ENCODE peak calls at places on chromosomes 4 and X, in eight cellular contexts. I is HFFc6; U is stimulated activated CD4-positive, alpha-beta T cell treated with anti-CD3 and anti-CD28 coated beads, Interleukin-2, amount 100 ng/mL, for 24 hours; H is mesendoderm; P is aorta; O is Calu3; S is NCI-H1105; A is CD4-positive, alpha-beta T cell. C is an unnamed sample.

GRCh38 chr4:71026086-71026485 is 32.6 kb downstream of the DCK start:
- DNase-seq in I (peak; percentile 84), U (no peak), H (no peak), P (no peak), O (peak; percentile 6), S (no peak), A (no peak), C (peak; percentile 62)

GRCh38 chr4:166091914-166092510 is 219.0 kb downstream of the TLL1 start:
- DNase-seq in I (peak; percentile 31), U (no peak), H (peak; percentile 23), P (no peak), O (no peak), S (peak; percentile 11), A (no peak), C (peak; percentile 21)

GRCh38 chr4:181877329-181877848 is 365.8 kb upstream of the TENM3 start:
- DNase-seq in I (no peak), U (no peak), H (peak; percentile 21), P (no peak), O (peak; percentile 22), S (no peak), A (no peak), C (no peak)

GRCh38 chrX:111652719-111653118 is 28.3 kb upstream of the ALG13 start:
- DNase-seq in I (no peak), U (no peak), H (peak; percentile 4), P (no peak), O (no peak), S (no peak), A (no peak), C (no peak)

GRCh38 chr4:475962-476361 is 23.0 kb downstream of the ZNF721 start:
- DNase-seq in I (no peak), U (no peak), H (no peak), P (no peak), O (no peak), S (no peak), A (no peak), C (no peak)

GRCh38 chr4:157885785-157886184 is 287.0 kb downstream of the GASK1B start:
- DNase-seq in I (no peak), U (no peak), H (no peak), P (no peak), O (no peak), S (no peak), A (no peak), C (no peak)

GRCh38 chr4:30717208-30718020 is 2.8 kb upstream of the PCDH7 start:
- DNase-seq in I (peak; percentile 7), U (peak; percentile 19), H (no peak), P (peak; percentile 81), O (peak; percentile 21), S (peak; percentile 9), A (no peak), C (peak; percentile 33)

GRCh38 chr4:2494992-2495391 is 26.1 kb downstream of the RNF4 start:
- DNase-seq in I (no peak), U (no peak), H (no peak), P (peak; percentile 35), O (no peak), S (no peak), A (no peak), C (no peak)

GRCh38 chr4:71446479-71447081 is 107.8 kb downstream of the SLC4A4 start:
- DNase-seq in I (no peak), U (no peak), H (no peak), P (no peak), O (no peak), S (no peak), A (no peak), C (no peak)

GRCh38 chrX:27767387-27767786 is 40.4 kb upstream of the MAGEB10 start:
- DNase-seq in I (no peak), U (no peak), H (no peak), P (no peak), O (no peak), S (no peak), A (no peak), C (no peak)

GRCh38 chr4:162010362-162010761 is 153.4 kb downstream of the FSTL5 start:
- DNase-seq in I (no peak), U (no peak), H (no peak), P (no peak), O (no peak), S (no peak), A (no peak), C (no peak)

GRCh38 chr4:108058685-108059440 is 69.2 kb downstream of the HADH start:
- DNase-seq in I (peak; percentile 87), U (no peak), H (no peak), P (no peak), O (peak; percentile 18), S (no peak), A (no peak), C (peak; percentile 86)

GRCh38 chrX:17546356-17546755 is 171.4 kb downstream of the NHS start:
- DNase-seq in I (no peak), U (no peak), H (no peak), P (no peak), O (no peak), S (no peak), A (no peak), C (no peak)